ENCODE peak calls at places on chromosomes 7 and 10, in ten cellular contexts. R is endodermal cell, O is transverse colon, M is esophagus muscularis mucosa, D is fibroblast of pulmonary artery, A is osteoblast, B is fibroblast of lung, V is body of pancreas, S is HCT116, C is psoas muscle. Y is an unnamed sample.

GRCh38 chr10:111297351-111297848 is 220.6 kb downstream of the ADRA2A start:
- DNase-seq in R (no peak), O (no peak), M (peak; percentile 21), D (no peak), A (no peak), B (peak; percentile 29), V (peak; percentile 4), S (no peak), C (no peak), Y (no peak)

GRCh38 chr7:101104193-101104713 is 19.0 kb downstream of the TRIM56 start:
- DNase-seq in R (no peak), O (no peak), M (no peak), D (no peak), A (peak; percentile 21), B (no peak), V (no peak), S (no peak), C (peak; percentile 37), Y (no peak)

GRCh38 chr7:104149822-104150221 is 58.0 kb downstream of the ORC5 start:
- DNase-seq in R (no peak), O (no peak), M (no peak), D (no peak), A (no peak), B (no peak), V (no peak), S (no peak), C (no peak), Y (no peak)

GRCh38 chr10:31069411-31069810 is 37.7 kb upstream of the ZNF438 start:
- DNase-seq in R (no peak), O (no peak), M (no peak), D (no peak), A (no peak), B (no peak), V (no peak), S (no peak), C (no peak), Y (no peak)

GRCh38 chr10:88385601-88386203 is 197.4 kb downstream of the RNLS start:
- DNase-seq in R (no peak), O (peak; percentile 92), M (no peak), D (no peak), A (no peak), B (peak; percentile 12), V (peak; percentile 85), S (peak; percentile 75), C (peak; percentile 54), Y (no peak)

GRCh38 chr7:91657386-91658120 is 222.9 kb downstream of the MTERF1 start:
- DNase-seq in R (no peak), O (no peak), M (no peak), D (peak; percentile 90), A (peak; percentile 18), B (peak; percentile 98), V (no peak), S (no peak), C (no peak), Y (peak; percentile 89)

GRCh38 chr7:123747089-123747488 is 1.7 kb downstream of the WASL start:
- DNase-seq in R (no peak), O (no peak), M (no peak), D (no peak), A (peak; percentile 58), B (no peak), V (no peak), S (no peak), C (no peak), Y (no peak)

GRCh38 chr10:124708246-124708779 is 35.9 kb downstream of the FAM53B start:
- DNase-seq in R (no peak), O (no peak), M (no peak), D (no peak), A (no peak), B (no peak), V (no peak), S (no peak), C (peak; percentile 26), Y (no peak)

GRCh38 chr7:69981646-69982045 is 383.4 kb downstream of the AUTS2 start:
- DNase-seq in R (no peak), O (no peak), M (no peak), D (no peak), A (peak; percentile 21), B (no peak), V (no peak), S (no peak), C (no peak), Y (no peak)

GRCh38 chr7:90709501-90710465 is 113.7 kb downstream of the CDK14 start:
- DNase-seq in R (peak; percentile 53), O (no peak), M (no peak), D (peak; percentile 55), A (no peak), B (peak; percentile 74), V (peak; percentile 49), S (no peak), C (no peak), Y (no peak)

DNA sequence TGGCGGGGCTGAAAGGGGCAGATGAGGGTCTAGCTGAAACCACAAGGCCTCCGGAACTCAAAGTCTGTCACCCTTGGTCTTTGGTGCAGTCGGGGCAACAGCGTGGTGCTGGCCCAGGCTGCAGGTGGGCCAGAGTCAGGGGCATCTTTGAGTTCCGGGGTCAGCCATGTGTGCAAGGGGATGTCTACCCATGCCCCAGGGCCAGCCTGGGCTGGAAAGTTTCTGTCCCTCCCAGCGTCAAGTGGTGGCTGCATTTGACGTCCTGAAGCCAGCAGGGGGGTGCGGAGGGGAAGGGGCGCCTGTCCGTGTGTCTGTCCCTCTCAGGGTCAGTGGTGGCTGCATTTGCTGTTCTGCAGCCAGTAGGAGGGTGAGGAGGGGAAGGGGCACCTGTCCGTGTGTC is 670 bp downstream of the BRAT1 start:
- DNase-seq in R (peak; percentile 64), O (no peak), M (no peak), D (no peak), A (peak; percentile 36), B (no peak), V (no peak), S (no peak), C (no peak), Y (no peak)
- TF ChIP-seq CTCF in R (no peak), O (no peak), M (no peak), D (no peak), A (no peak), B (no peak), V (no peak), S (no peak), C (no peak), Y (no peak)

GRCh38 chr7:120867932-120868331 is 10.0 kb upstream of the TSPAN12 start:
- DNase-seq in R (no peak), O (peak; percentile 22), M (no peak), D (no peak), A (no peak), B (no peak), V (no peak), S (no peak), C (no peak), Y (no peak)
- H3K4me3 ChIP-seq in R (no peak overlapping the region), O (no peak overlapping the region), M (no peak overlapping the region), D (no peak overlapping the region), A (no peak overlapping the region), B (no peak overlapping the region), V (no peak overlapping the region), S (no peak overlapping the region), C (no peak overlapping the region), Y (no peak overlapping the region)

GRCh38 chr7:107302250-107302649 is 133.4 kb downstream of the HBP1 start:
- DNase-seq in R (no peak), O (no peak), M (no peak), D (no peak), A (no peak), B (no peak), V (no peak), S (no peak), C (no peak), Y (no peak)
- TF ChIP-seq CTCF in R (no peak), O (no peak), M (no peak), D (no peak), A (no peak), B (no peak), V (no peak), S (no peak), C (no peak), Y (no peak)

GRCh38 chr10:63713191-63714144 is 192.3 kb downstream of the REEP3 start:
- DNase-seq in R (peak; percentile 96), O (peak; percentile 79), M (no peak), D (peak; percentile 95), A (no peak), B (peak; percentile 76), V (peak; percentile 67), S (no peak), C (peak; percentile 84), Y (no peak)
- H3K4me3 ChIP-seq in R (peak overlapping the region; percentile 53), O (no peak overlapping the region), M (peak overlapping the region; percentile 5), D (peak overlapping the region; percentile 1), A (no peak overlapping the region), B (no peak overlapping the region), V (no peak overlapping the region), S (no peak overlapping the region), C (no peak overlapping the region), Y (no peak overlapping the region)

DNA sequence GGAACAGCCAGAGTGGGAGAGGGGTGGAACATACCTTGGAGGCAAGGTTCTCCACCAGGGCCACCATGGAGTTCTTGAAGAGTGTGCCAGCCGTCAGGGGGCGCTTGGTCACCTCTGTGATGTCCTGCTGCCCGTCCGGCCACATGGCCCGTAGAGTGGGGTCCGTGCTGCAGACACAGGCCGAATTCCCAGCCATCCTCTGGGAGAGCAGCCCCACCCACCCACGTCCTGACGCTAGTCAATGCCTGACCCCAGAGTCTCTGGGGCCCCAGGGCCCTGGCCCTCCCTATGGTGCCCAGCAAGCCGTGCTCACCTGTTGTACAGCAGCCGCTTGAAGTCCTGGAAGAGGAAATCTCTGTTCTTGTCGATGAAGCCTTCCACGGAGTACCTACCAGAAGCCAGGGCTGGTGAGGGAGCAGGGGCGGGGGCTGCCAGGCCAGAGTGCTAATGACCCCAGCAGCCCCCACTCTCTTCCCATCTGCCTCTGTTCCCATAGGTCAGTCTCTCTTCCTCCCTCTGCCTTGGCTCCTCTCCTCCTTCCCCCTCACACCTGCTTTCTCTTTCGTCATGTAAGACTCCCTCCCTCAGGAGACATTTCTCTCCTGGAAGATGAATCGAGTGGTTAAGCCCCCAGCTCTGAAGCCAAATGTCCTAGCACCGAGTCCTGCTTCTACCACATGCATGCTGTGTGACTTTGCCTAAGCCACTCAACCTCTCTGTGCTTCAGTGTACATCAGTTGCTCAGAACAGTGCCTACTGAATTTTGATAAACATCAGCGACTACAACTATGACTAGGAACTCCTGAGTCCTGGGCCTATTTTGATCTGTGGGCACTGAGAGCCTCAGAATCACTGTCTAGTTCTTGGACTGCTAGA is 11.0 kb downstream of the MYO1G start:
- DNase-seq in R (peak; percentile 85), O (no peak), M (no peak), D (peak; percentile 46), A (peak; percentile 91), B (no peak), V (no peak), S (no peak), C (no peak), Y (no peak)
- TF ChIP-seq CTCF in R (peak; percentile 77), O (no peak), M (no peak), D (peak; percentile 30), A (peak; percentile 38), B (no peak), V (peak; percentile 37), S (no peak), C (no peak), Y (peak; percentile 38)

Y was measured in AG09309.